ENCODE peak calls at places on chromosome 1, in nine cellular contexts. V, K, E, G, W, R, Q, F and X are unnamed samples.

GRCh38 chr1:152786077-152786476 is at the start of gene LCE1E:
- DNase-seq in V (peak; percentile 51), K (no peak), E (no peak), G (no peak), W (no peak), R (no peak), Q (no peak), F (no peak), X (no peak)

GRCh38 chr1:182955596-182956588 is 2.9 kb upstream of the SHCBP1L start:
- DNase-seq in V (no peak), K (no peak), E (no peak), G (peak; percentile 92), W (no peak), R (peak; percentile 89), Q (no peak), F (no peak), X (peak; percentile 90)

GRCh38 chr1:93598861-93599439 is 82.7 kb downstream of the BCAR3 start:
- DNase-seq in V (no peak), K (no peak), E (no peak), G (no peak), W (no peak), R (no peak), Q (no peak), F (no peak), X (no peak)

GRCh38 chr1:3315991-3316943 is 138.2 kb upstream of the ARHGEF16 start:
- DNase-seq in V (no peak), K (no peak), E (no peak), G (no peak), W (no peak), R (no peak), Q (no peak), F (peak; percentile 48), X (no peak)

GRCh38 chr1:201585099-201585498 is 46.2 kb downstream of the NAV1 start:
- DNase-seq in V (no peak), K (no peak), E (no peak), G (peak; percentile 38), W (no peak), R (no peak), Q (no peak), F (no peak), X (no peak)

GRCh38 chr1:31891280-31891679 is 46.9 kb downstream of the PTP4A2 start:
- DNase-seq in V (no peak), K (no peak), E (no peak), G (no peak), W (no peak), R (no peak), Q (peak; percentile 34), F (no peak), X (no peak)

GRCh38 chr1:53552146-53552940 is 93.1 kb downstream of the DMRTB1 start:
- DNase-seq in V (no peak), K (no peak), E (no peak), G (no peak), W (no peak), R (no peak), Q (no peak), F (no peak), X (no peak)

GRCh38 chr1:223329664-223330420 is 34.1 kb downstream of the SUSD4 start:
- DNase-seq in V (no peak), K (no peak), E (no peak), G (no peak), W (no peak), R (no peak), Q (no peak), F (no peak), X (no peak)

GRCh38 chr1:46202975-46203737 is at the start of gene LURAP1:
- DNase-seq in V (no peak), K (no peak), E (peak; percentile 82), G (peak; percentile 85), W (no peak), R (peak; percentile 62), Q (peak; percentile 30), F (peak; percentile 57), X (no peak)

GRCh38 chr1:55559802-55560201 is 344.6 kb upstream of the USP24 start:
- DNase-seq in V (no peak), K (no peak), E (no peak), G (peak; percentile 69), W (no peak), R (no peak), Q (no peak), F (no peak), X (no peak)

GRCh38 chr1:206511362-206512064 is 4.2 kb downstream of the RASSF5 start:
- DNase-seq in V (no peak), K (no peak), E (no peak), G (no peak), W (no peak), R (no peak), Q (no peak), F (no peak), X (no peak)

GRCh38 chr1:155309423-155310021 is 856 bp downstream of the FDPS start:
- DNase-seq in V (peak; percentile 18), K (no peak), E (peak; percentile 31), G (peak; percentile 10), W (no peak), R (no peak), Q (no peak), F (peak; percentile 76), X (no peak)

GRCh38 chr1:152110860-152111514 is 4.3 kb downstream of the TCHH start:
- DNase-seq in V (peak; percentile 54), K (no peak), E (no peak), G (peak; percentile 32), W (no peak), R (no peak), Q (peak; percentile 19), F (peak; percentile 78), X (no peak)

GRCh38 chr1:162822391-162823200 is 32.1 kb downstream of the HSD17B7 start:
- DNase-seq in V (no peak), K (no peak), E (peak; percentile 4), G (no peak), W (no peak), R (peak; percentile 53), Q (no peak), F (peak; percentile 65), X (no peak)

GRCh38 chr1:14128096-14128495 is 428.1 kb downstream of the PRDM2 start:
- DNase-seq in V (no peak), K (no peak), E (no peak), G (no peak), W (no peak), R (peak; percentile 49), Q (no peak), F (no peak), X (no peak)

GRCh38 chr1:246860401-246860800 is 71.3 kb downstream of the AHCTF1 start:
- DNase-seq in V (no peak), K (no peak), E (no peak), G (no peak), W (no peak), R (no peak), Q (no peak), F (no peak), X (no peak)